ENCODE peak calls at places on chromosomes 1 and 21, in six cellular contexts. One of them, this sample, is unnamed.

GRCh38 chr1:154608522-154609294 is 722 bp upstream of the ADAR start:
- DNase-seq in HepG2: peak
- DNase-seq in K562: peak
- DNase-seq in A549: peak
- DNase-seq in GM12878: no peak
- DNase-seq in endothelial cell of umbilical vein: peak
- DNase-seq in this sample: peak

GRCh38 chr1:29684141-29684540 is 447.8 kb downstream of the PTPRU start:
- DNase-seq in A549: no peak
- DNase-seq in endothelial cell of umbilical vein: no peak
- DNase-seq in K562: no peak
- DNase-seq in HepG2: no peak
- DNase-seq in GM12878: no peak
- DNase-seq in this sample: no peak

GRCh38 chr21:38402291-38402690 is 96.0 kb downstream of the ERG start:
- DNase-seq in A549: no peak
- DNase-seq in HepG2: no peak
- DNase-seq in GM12878: no peak
- DNase-seq in K562: no peak
- DNase-seq in endothelial cell of umbilical vein: no peak
- DNase-seq in this sample: no peak

GRCh38 chr1:23393706-23394105 is 24.1 kb upstream of the ZNF436 start:
- DNase-seq in GM12878: no peak
- DNase-seq in K562: no peak
- DNase-seq in endothelial cell of umbilical vein: peak
- DNase-seq in A549: no peak
- DNase-seq in HepG2: no peak
- DNase-seq in this sample: no peak

GRCh38 chr1:2629627-2630497 is 3.0 kb downstream of the MMEL1 start:
- DNase-seq in GM12878: no peak
- DNase-seq in HepG2: no peak
- DNase-seq in K562: no peak
- DNase-seq in A549: no peak
- DNase-seq in endothelial cell of umbilical vein: no peak
- DNase-seq in this sample: no peak

GRCh38 chr1:25697426-25698220 is 81.0 kb downstream of the MAN1C1 start:
- DNase-seq in K562: no peak
- DNase-seq in A549: no peak
- DNase-seq in HepG2: no peak
- DNase-seq in endothelial cell of umbilical vein: no peak
- DNase-seq in GM12878: no peak
- DNase-seq in this sample: no peak

GRCh38 chr1:115474166-115474565 is 136.1 kb upstream of the NGF start:
- DNase-seq in HepG2: no peak
- DNase-seq in K562: no peak
- DNase-seq in endothelial cell of umbilical vein: no peak
- DNase-seq in GM12878: no peak
- DNase-seq in A549: no peak
- DNase-seq in this sample: no peak

GRCh38 chr1:90412563-90412962 is 304.5 kb downstream of the BARHL2 start:
- DNase-seq in endothelial cell of umbilical vein: no peak
- DNase-seq in A549: no peak
- DNase-seq in K562: no peak
- DNase-seq in GM12878: no peak
- DNase-seq in HepG2: no peak
- DNase-seq in this sample: no peak

GRCh38 chr1:52911541-52911940 is 10.0 kb downstream of the ECHDC2 start:
- DNase-seq in GM12878: no peak
- DNase-seq in A549: no peak
- DNase-seq in endothelial cell of umbilical vein: no peak
- DNase-seq in HepG2: no peak
- DNase-seq in K562: no peak
- DNase-seq in this sample: no peak

GRCh38 chr21:42097860-42098259 is 26.7 kb downstream of the UMODL1 start:
- DNase-seq in HepG2: peak
- DNase-seq in K562: no peak
- DNase-seq in endothelial cell of umbilical vein: peak
- DNase-seq in A549: peak
- DNase-seq in GM12878: no peak
- DNase-seq in this sample: peak

GRCh38 chr1:117534995-117535467 is 70.8 kb upstream of the TENT5C start:
- DNase-seq in K562: peak
- DNase-seq in GM12878: peak
- DNase-seq in A549: peak
- DNase-seq in endothelial cell of umbilical vein: peak
- DNase-seq in HepG2: peak
- DNase-seq in this sample: peak

GRCh38 chr1:20574686-20575543 is 14.0 kb upstream of the CDA start:
- DNase-seq in K562: peak
- DNase-seq in HepG2: peak
- DNase-seq in GM12878: no peak
- DNase-seq in endothelial cell of umbilical vein: peak
- DNase-seq in A549: peak
- DNase-seq in this sample: peak

GRCh38 chr21:38809170-38809878 is 3.6 kb downstream of the ETS2 start:
- DNase-seq in HepG2: no peak
- DNase-seq in A549: no peak
- DNase-seq in endothelial cell of umbilical vein: no peak
- DNase-seq in GM12878: no peak
- DNase-seq in K562: no peak
- DNase-seq in this sample: peak

GRCh38 chr1:42913426-42914091 is 45.1 kb downstream of the SLC2A1 start:
- DNase-seq in A549: peak
- DNase-seq in K562: peak
- DNase-seq in HepG2: peak
- DNase-seq in GM12878: peak
- DNase-seq in endothelial cell of umbilical vein: peak
- DNase-seq in this sample: peak

GRCh38 chr1:108847464-108847863 is 9.4 kb downstream of the AKNAD1 start:
- DNase-seq in GM12878: no peak
- DNase-seq in HepG2: no peak
- DNase-seq in K562: no peak
- DNase-seq in A549: no peak
- DNase-seq in endothelial cell of umbilical vein: no peak
- DNase-seq in this sample: no peak

GRCh38 chr1:18557621-18558465 is 72.8 kb upstream of the PAX7 start:
- DNase-seq in A549: no peak
- DNase-seq in K562: no peak
- DNase-seq in HepG2: peak
- DNase-seq in endothelial cell of umbilical vein: no peak
- DNase-seq in GM12878: no peak
- DNase-seq in this sample: no peak

GRCh38 chr1:18555036-18555435 is 74.3 kb downstream of the KLHDC7A start:
- DNase-seq in HepG2: no peak
- DNase-seq in A549: no peak
- DNase-seq in K562: no peak
- DNase-seq in endothelial cell of umbilical vein: no peak
- DNase-seq in GM12878: no peak
- DNase-seq in this sample: no peak

GRCh38 chr1:18554597-18554996 is 73.9 kb downstream of the KLHDC7A start:
- DNase-seq in K562: no peak
- DNase-seq in HepG2: no peak
- DNase-seq in endothelial cell of umbilical vein: no peak
- DNase-seq in GM12878: no peak
- DNase-seq in A549: no peak
- DNase-seq in this sample: no peak

GRCh38 chr1:18554101-18554500 is 73.4 kb downstream of the KLHDC7A start:
- DNase-seq in K562: no peak
- DNase-seq in GM12878: no peak
- DNase-seq in A549: no peak
- DNase-seq in endothelial cell of umbilical vein: no peak
- DNase-seq in HepG2: no peak
- DNase-seq in this sample: no peak

GRCh38 chr1:18556364-18556763 is 74.3 kb upstream of the PAX7 start:
- DNase-seq in A549: peak
- DNase-seq in HepG2: peak
- DNase-seq in GM12878: no peak
- DNase-seq in endothelial cell of umbilical vein: no peak
- DNase-seq in K562: no peak
- DNase-seq in this sample: no peak
- TF ChIP-seq MYC in A549: no peak
- TF ChIP-seq MYC in HepG2: no peak
- TF ChIP-seq MYC in GM12878: no peak
- TF ChIP-seq MYC in endothelial cell of umbilical vein: no peak
- TF ChIP-seq MYC in K562: no peak
- TF ChIP-seq MYC in this sample: no peak

GRCh38 chr1:230643887-230644286 is 1.6 kb downstream of the COG2 start:
- DNase-seq in A549: peak
- DNase-seq in GM12878: no peak
- DNase-seq in K562: no peak
- DNase-seq in HepG2: no peak
- DNase-seq in endothelial cell of umbilical vein: no peak
- DNase-seq in this sample: peak
- H3K4me3 ChIP-seq in A549: peak
- H3K4me3 ChIP-seq in GM12878: peak
- H3K4me3 ChIP-seq in K562: peak
- H3K4me3 ChIP-seq in HepG2: peak
- H3K4me3 ChIP-seq in endothelial cell of umbilical vein: no peak
- H3K4me3 ChIP-seq in this sample: peak

DNA sequence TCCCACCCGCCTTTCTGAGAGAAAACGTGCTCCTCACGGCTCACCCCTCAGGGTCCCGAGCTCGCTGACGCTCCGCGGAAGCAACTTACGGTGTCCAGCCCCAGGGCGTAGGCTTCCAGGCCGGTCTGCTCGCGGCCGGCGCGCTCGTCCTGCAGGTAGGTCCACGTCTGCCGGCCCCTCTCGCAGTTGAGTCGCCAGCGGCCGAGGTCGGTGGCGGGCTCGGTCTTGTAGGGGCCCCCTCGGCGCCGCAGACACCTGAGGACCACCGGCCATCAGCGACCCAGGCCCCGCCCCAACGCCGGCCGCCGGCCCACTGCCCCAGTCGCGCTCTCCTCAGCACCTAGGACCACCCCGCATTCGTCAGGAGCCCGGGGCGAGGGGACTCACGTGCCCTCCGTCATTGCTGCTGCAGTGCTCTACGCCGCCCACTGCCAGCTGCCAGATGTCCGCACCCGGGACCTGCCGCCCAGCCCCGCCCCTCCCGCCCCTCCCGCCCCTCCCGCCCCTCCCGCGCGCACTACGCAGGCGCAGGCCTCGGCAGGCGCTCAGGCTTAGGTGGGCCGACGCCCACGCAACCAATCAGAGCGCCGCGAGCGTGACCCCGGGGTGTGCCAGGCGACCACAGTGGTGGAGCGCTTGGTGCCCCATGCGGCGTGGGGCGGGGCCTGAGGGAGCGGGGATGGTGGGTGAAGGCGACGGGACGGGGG is at the start of gene LSS:
- DNase-seq in GM12878: peak
- DNase-seq in endothelial cell of umbilical vein: peak
- DNase-seq in A549: peak
- DNase-seq in HepG2: peak
- DNase-seq in K562: peak
- DNase-seq in this sample: peak
- TF ChIP-seq POLR2A in GM12878: peak
- TF ChIP-seq POLR2A in endothelial cell of umbilical vein: no peak
- TF ChIP-seq POLR2A in A549: peak
- TF ChIP-seq POLR2A in HepG2: peak
- TF ChIP-seq POLR2A in K562: no peak
- TF ChIP-seq POLR2A in this sample: peak

GRCh38 chr1:151511636-151512215 is 539 bp downstream of the CGN start:
- DNase-seq in HepG2: no peak
- DNase-seq in A549: peak
- DNase-seq in K562: no peak
- DNase-seq in GM12878: no peak
- DNase-seq in endothelial cell of umbilical vein: no peak
- DNase-seq in this sample: peak
- TF ChIP-seq MYC in HepG2: no peak
- TF ChIP-seq MYC in A549: no peak
- TF ChIP-seq MYC in K562: no peak
- TF ChIP-seq MYC in GM12878: no peak
- TF ChIP-seq MYC in endothelial cell of umbilical vein: no peak
- TF ChIP-seq MYC in this sample: no peak

DNA sequence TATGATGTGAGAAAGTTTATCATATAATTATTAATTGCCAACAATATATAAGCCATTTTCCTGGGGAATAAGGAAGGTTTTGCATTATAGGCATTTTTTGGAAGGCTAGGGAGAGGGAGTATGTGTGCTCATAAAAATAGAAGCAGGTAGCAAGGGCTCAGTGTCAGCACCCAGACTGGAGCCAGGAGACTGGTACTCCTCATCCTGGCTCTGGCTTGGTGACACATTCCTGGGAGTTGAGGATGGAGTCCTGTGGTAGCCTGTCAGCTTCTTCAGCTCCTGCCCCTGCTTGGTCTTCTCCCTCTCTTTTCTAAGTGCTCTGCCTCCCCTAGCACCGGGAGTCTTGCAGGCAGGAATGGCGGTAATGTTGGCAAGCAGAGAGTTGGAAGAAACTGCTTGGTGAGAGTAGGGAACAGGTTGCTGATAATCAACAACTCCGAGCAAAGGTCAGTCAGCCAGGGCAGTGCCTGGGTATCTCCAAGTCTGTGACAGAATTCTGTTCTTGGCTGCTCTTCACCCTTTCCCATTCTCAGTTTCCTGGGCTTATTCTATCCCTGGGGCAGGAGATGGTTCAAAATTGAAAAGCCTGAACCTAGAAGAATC is 23.0 kb downstream of the GIPC2 start:
- DNase-seq in HepG2: no peak
- DNase-seq in A549: no peak
- DNase-seq in GM12878: no peak
- DNase-seq in endothelial cell of umbilical vein: no peak
- DNase-seq in K562: no peak
- DNase-seq in this sample: no peak
- H3K4me3 ChIP-seq in HepG2: no peak
- H3K4me3 ChIP-seq in A549: no peak
- H3K4me3 ChIP-seq in GM12878: no peak
- H3K4me3 ChIP-seq in endothelial cell of umbilical vein: no peak
- H3K4me3 ChIP-seq in K562: no peak
- H3K4me3 ChIP-seq in this sample: no peak

This sample was measured in NB4.